ENCODE peak calls at places on chromosomes 2 and 18, in eight cellular contexts. S is stomach, L is uterus, B is AG09309, Q is brain microvascular endothelial cell, D is type B pancreatic cell, T is astrocyte of the spinal cord, Y is GM13976. J is an unnamed sample.

GRCh38 chr2:202510911-202511310 is 123.9 kb upstream of the FAM117B start:
- DNase-seq in S (no peak), L (no peak), B (no peak), Q (no peak), D (no peak), T (no peak), Y (no peak), J (no peak)

GRCh38 chr2:73156539-73157124 is 43.9 kb upstream of the RAB11FIP5 start:
- DNase-seq in S (peak; percentile 70), L (peak; percentile 36), B (no peak), Q (peak; percentile 38), D (no peak), T (peak; percentile 63), Y (peak; percentile 62), J (peak; percentile 68)

GRCh38 chr18:49250819-49251388 is 209.5 kb downstream of the DYM start:
- DNase-seq in S (no peak), L (no peak), B (no peak), Q (peak; percentile 31), D (no peak), T (peak; percentile 36), Y (no peak), J (no peak)

GRCh38 chr2:6140509-6140908 is 448.3 kb downstream of the SOX11 start:
- DNase-seq in S (no peak), L (no peak), B (no peak), Q (no peak), D (no peak), T (no peak), Y (no peak), J (no peak)

GRCh38 chr2:175837046-175837445 is 165.0 kb downstream of the LNPK start:
- DNase-seq in S (no peak), L (peak; percentile 15), B (peak; percentile 67), Q (peak; percentile 91), D (no peak), T (peak; percentile 92), Y (no peak), J (no peak)

GRCh38 chr2:12036640-12036983 is 290.2 kb downstream of the LPIN1 start:
- DNase-seq in S (no peak), L (no peak), B (no peak), Q (no peak), D (no peak), T (no peak), Y (no peak), J (no peak)

GRCh38 chr2:141379965-141380624 is 750.7 kb downstream of the LRP1B start:
- DNase-seq in S (no peak), L (no peak), B (no peak), Q (no peak), D (no peak), T (no peak), Y (no peak), J (no peak)

GRCh38 chr2:236858661-236859060 is 227.0 kb upstream of the COPS8 start:
- DNase-seq in S (no peak), L (no peak), B (no peak), Q (no peak), D (peak; percentile 40), T (no peak), Y (no peak), J (no peak)

GRCh38 chr2:201235865-201236811 is 24.2 kb upstream of the CASP8 start:
- DNase-seq in S (no peak), L (peak; percentile 44), B (peak; percentile 55), Q (peak; percentile 76), D (no peak), T (peak; percentile 84), Y (peak; percentile 51), J (peak; percentile 64)

GRCh38 chr18:8705280-8705940 is at the start of gene MTCL1:
- DNase-seq in S (peak; percentile 34), L (no peak), B (no peak), Q (peak; percentile 27), D (no peak), T (peak; percentile 60), Y (peak; percentile 76), J (peak; percentile 26)

GRCh38 chr2:103159018-103159417 is 397.2 kb downstream of the TMEM182 start:
- DNase-seq in S (no peak), L (no peak), B (no peak), Q (no peak), D (no peak), T (no peak), Y (no peak), J (no peak)

GRCh38 chr2:204738721-204739120 is 193.4 kb downstream of the PARD3B start:
- DNase-seq in S (no peak), L (no peak), B (no peak), Q (no peak), D (no peak), T (no peak), Y (no peak), J (no peak)

GRCh38 chr2:189254268-189254883 is 74.8 kb upstream of the COL5A2 start:
- DNase-seq in S (no peak), L (peak; percentile 38), B (peak; percentile 78), Q (peak; percentile 30), D (no peak), T (no peak), Y (no peak), J (no peak)

GRCh38 chr2:134668821-134669220 is 50.0 kb downstream of the TMEM163 start:
- DNase-seq in S (peak; percentile 40), L (no peak), B (no peak), Q (no peak), D (no peak), T (peak; percentile 48), Y (peak; percentile 48), J (peak; percentile 95)

GRCh38 chr2:204860249-204860648 is 315.0 kb downstream of the PARD3B start:
- DNase-seq in S (no peak), L (no peak), B (no peak), Q (no peak), D (no peak), T (no peak), Y (no peak), J (no peak)

GRCh38 chr2:205543262-205543843 is 138.9 kb upstream of the NRP2 start:
- DNase-seq in S (no peak), L (no peak), B (no peak), Q (no peak), D (no peak), T (no peak), Y (no peak), J (peak; percentile 10)

GRCh38 chr18:2609604-2610003 is 38.2 kb downstream of the NDC80 start:
- DNase-seq in S (no peak), L (no peak), B (no peak), Q (no peak), D (no peak), T (no peak), Y (no peak), J (no peak)

GRCh38 chr2:235854276-235854675 is 313.9 kb downstream of the GBX2 start:
- DNase-seq in S (no peak), L (no peak), B (no peak), Q (no peak), D (no peak), T (no peak), Y (no peak), J (no peak)

GRCh38 chr2:234166521-234166920 is 116.0 kb downstream of the SPP2 start:
- DNase-seq in S (no peak), L (no peak), B (no peak), Q (no peak), D (no peak), T (no peak), Y (no peak), J (no peak)
- TF ChIP-seq CTCF in S (no peak), L (no peak), B (no peak), Q (no peak), D (no peak), T (no peak), Y (no peak), J (no peak)

DNA sequence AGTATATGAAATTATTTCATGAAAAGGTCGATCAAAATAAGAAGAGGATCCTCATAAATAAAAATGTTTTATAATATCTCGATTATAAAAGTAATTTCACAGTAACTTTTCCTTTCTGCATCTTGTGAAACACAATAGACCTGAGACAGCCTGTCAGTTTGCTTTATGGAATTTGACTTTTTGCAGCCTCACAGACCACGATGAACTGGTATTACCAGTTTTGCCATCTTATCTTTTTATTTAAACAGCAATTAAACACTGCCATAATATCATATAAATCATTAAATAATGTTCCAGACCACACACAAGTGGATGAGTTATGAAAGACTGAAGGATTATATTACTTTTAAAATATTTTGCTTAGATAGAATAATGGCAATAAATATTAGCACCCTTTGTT is 10.7 kb upstream of the GALNT3 start:
- DNase-seq in S (no peak), L (no peak), B (no peak), Q (no peak), D (no peak), T (no peak), Y (no peak), J (no peak)
- TF ChIP-seq CTCF in S (no peak), L (no peak), B (no peak), Q (no peak), D (no peak), T (no peak), Y (no peak), J (no peak)

GRCh38 chr2:90207454-90208058 is 1516.1 kb downstream of the RPIA start:
- DNase-seq in S (no peak), L (no peak), B (no peak), Q (no peak), D (no peak), T (no peak), Y (peak; percentile 4), J (no peak)
- TF ChIP-seq CTCF in S (no peak), L (no peak), B (peak; percentile 40), Q (peak; percentile 16), D (peak; percentile 38), T (no peak), Y (peak; percentile 26), J (peak; percentile 23)

GRCh38 chr2:239943571-239943970 is 81.6 kb downstream of the NDUFA10 start:
- DNase-seq in S (no peak), L (no peak), B (no peak), Q (no peak), D (no peak), T (no peak), Y (no peak), J (no peak)
- TF ChIP-seq CTCF in S (no peak), L (no peak), B (no peak), Q (no peak), D (no peak), T (no peak), Y (no peak), J (no peak)

GRCh38 chr2:45889053-45889452 is 237.6 kb downstream of the PRKCE start:
- DNase-seq in S (no peak), L (no peak), B (no peak), Q (no peak), D (no peak), T (no peak), Y (peak; percentile 79), J (peak; percentile 66)
- TF ChIP-seq CTCF in S (no peak), L (no peak), B (no peak), Q (peak; percentile 40), D (peak; percentile 47), T (peak; percentile 6), Y (peak; percentile 10), J (no peak)